ENCODE peak calls at places on chromosomes 2 and 18, in six cellular contexts. D, X, F, H, T and S are unnamed samples. For H3K9me3, the result is how much of the 10 kb centered on the place peaks cover.

GRCh38 chr2:216057688-216058193 is 23.9 kb downstream of the PECR start:
- DNase-seq in D (peak), X (peak), H (no peak), F (no peak), T (no peak), S (peak)

GRCh38 chr2:9099341-9099751 is 95.9 kb upstream of the MBOAT2 start:
- DNase-seq in H (no peak), X (no peak), T (no peak), D (peak), F (no peak), S (no peak)

GRCh38 chr2:117571590-117572349 is 242.7 kb upstream of the DDX18 start:
- DNase-seq in X (no peak), F (no peak), T (no peak), H (no peak), D (no peak), S (no peak)

GRCh38 chr2:238294393-238295143 is 6.2 kb upstream of the PER2 start:
- DNase-seq in D (no peak), F (no peak), H (no peak), X (peak), T (no peak), S (no peak)

GRCh38 chr2:98761267-98761781 is 30.4 kb upstream of the MGAT4A start:
- DNase-seq in T (no peak), D (no peak), F (no peak), X (no peak), H (no peak), S (no peak)

GRCh38 chr18:11336241-11336640 is 186.9 kb upstream of the PIEZO2 start:
- DNase-seq in F (no peak), T (no peak), H (no peak), X (no peak), D (no peak), S (no peak)

GRCh38 chr2:47024046-47024445 is 108.4 kb upstream of the MCFD2 start:
- DNase-seq in D (no peak), F (no peak), H (no peak), X (no peak), T (no peak), S (no peak)

GRCh38 chr2:126990605-126991532 is 92.2 kb downstream of the TEX51 start:
- DNase-seq in X (no peak), F (no peak), D (no peak), T (no peak), H (no peak), S (no peak)

GRCh38 chr18:22170421-22171262 is 1.3 kb downstream of the GATA6 start:
- DNase-seq in T (peak), D (peak), X (no peak), H (peak), F (peak), S (no peak)

GRCh38 chr2:105929506-105929905 is 184.8 kb downstream of the NCK2 start:
- DNase-seq in T (no peak), D (no peak), F (no peak), X (peak), H (no peak), S (no peak)

GRCh38 chr2:132766573-132766972 is 96.6 kb upstream of the LYPD1 start:
- DNase-seq in X (no peak), D (no peak), T (no peak), H (no peak), F (no peak), S (no peak)

GRCh38 chr2:193141998-193142397 is 947.3 kb upstream of the TMEFF2 start:
- DNase-seq in F (no peak), T (no peak), H (no peak), D (no peak), X (no peak), S (no peak)

GRCh38 chr2:138718405-138718804 is 61.8 kb downstream of the NXPH2 start:
- DNase-seq in F (no peak), T (no peak), D (no peak), X (no peak), H (no peak), S (no peak)

GRCh38 chr2:48199076-48199475 is 292.8 kb upstream of the FBXO11 start:
- DNase-seq in T (no peak), F (no peak), H (no peak), D (no peak), X (no peak), S (no peak)

GRCh38 chr18:22378672-22379282 is 38.9 kb downstream of the CTAGE1 start:
- DNase-seq in F (no peak), H (no peak), T (peak), X (peak), D (peak), S (no peak)

GRCh38 chr2:126916744-126917143 is 18.1 kb downstream of the TEX51 start:
- DNase-seq in D (no peak), T (no peak), F (no peak), X (no peak), H (no peak), S (no peak)

GRCh38 chr2:55073278-55073677 is 23.0 kb upstream of the RTN4 start:
- DNase-seq in T (no peak), H (no peak), D (no peak), X (no peak), F (no peak), S (no peak)

GRCh38 chr2:218266316-218266979 is 3.5 kb downstream of the AAMP start:
- DNase-seq in X (no peak), F (no peak), D (no peak), H (no peak), T (no peak), S (no peak)

GRCh38 chr2:156326488-156326887 is 6.0 kb downstream of the NR4A2 start:
- DNase-seq in H (no peak), X (no peak), F (no peak), D (peak), T (no peak), S (no peak)

GRCh38 chr2:10329880-10330699 is 27.4 kb downstream of the HPCAL1 start:
- DNase-seq in T (no peak), F (no peak), H (no peak), D (peak), X (no peak), S (no peak)

GRCh38 chr2:216083464-216084279 is 2.0 kb downstream of the TMEM169 start:
- DNase-seq in F (no peak), X (no peak), T (no peak), H (no peak), D (peak), S (no peak)

GRCh38 chr2:34266908-34267697 is 668.0 kb upstream of the FAM98A start:
- DNase-seq in T (no peak), F (no peak), X (no peak), H (no peak), D (no peak), S (peak)

GRCh38 chr18:48777737-48778111 is 173.0 kb downstream of the SMAD7 start:
- DNase-seq in T (no peak), H (peak), X (no peak), F (no peak), D (peak), S (no peak)

GRCh38 chr2:21939961-21940360 is 816.2 kb downstream of the TDRD15 start:
- DNase-seq in F (no peak), T (no peak), X (no peak), D (peak), H (no peak), S (no peak)

GRCh38 chr2:19851116-19851515 is 50.7 kb downstream of the TTC32 start:
- DNase-seq in H (no peak), F (no peak), T (no peak), D (no peak), X (no peak), S (no peak)

GRCh38 chr2:121014876-121015275 is 270.1 kb downstream of the TFCP2L1 start:
- DNase-seq in X (no peak), D (no peak), T (no peak), F (no peak), H (no peak), S (no peak)

GRCh38 chr2:101831351-101831865 is 133.9 kb downstream of the MAP4K4 start:
- DNase-seq in D (peak), H (peak), T (peak), X (peak), F (peak), S (peak)

GRCh38 chr2:65710779-65711295 is 278.4 kb upstream of the SPRED2 start:
- DNase-seq in D (peak), F (no peak), X (peak), T (no peak), H (no peak), S (no peak)

GRCh38 chr2:188892632-188893031 is 81.5 kb upstream of the COL3A1 start:
- DNase-seq in H (no peak), D (peak), F (no peak), T (no peak), X (no peak), S (no peak)

GRCh38 chr2:179429060-179429471 is 164.4 kb upstream of the SESTD1 start:
- DNase-seq in X (no peak), T (no peak), H (no peak), D (no peak), F (no peak), S (no peak)

GRCh38 chr2:188235364-188235763 is 56.3 kb upstream of the GULP1 start:
- DNase-seq in H (no peak), T (no peak), X (no peak), F (no peak), D (no peak), S (no peak)

GRCh38 chr2:54855434-54855833 is 132.0 kb downstream of the EML6 start:
- DNase-seq in D (no peak), X (no peak), T (no peak), H (no peak), F (no peak), S (no peak)

GRCh38 chr2:65026640-65027464 is 29.4 kb upstream of the CEP68 start:
- DNase-seq in H (no peak), D (no peak), X (no peak), F (no peak), T (no peak), S (no peak)

GRCh38 chr2:172578054-172578453 is 22.2 kb downstream of the PDK1 start:
- DNase-seq in X (no peak), H (no peak), F (no peak), D (no peak), T (no peak), S (no peak)
- H3K9me3 ChIP-seq in X (under half), H (under half), F (half or more), D (half or more), T (half or more), S (under half)

GRCh38 chr2:172533687-172534086 is 22.2 kb upstream of the PDK1 start:
- DNase-seq in X (no peak), H (no peak), T (no peak), D (no peak), F (no peak), S (no peak)

GRCh38 chr2:172540421-172540820 is 15.5 kb upstream of the PDK1 start:
- DNase-seq in D (no peak), F (no peak), H (no peak), T (no peak), X (no peak), S (no peak)

GRCh38 chr2:172539767-172540166 is 16.1 kb upstream of the PDK1 start:
- DNase-seq in H (no peak), F (no peak), T (no peak), D (no peak), X (no peak), S (no peak)

GRCh38 chr2:172531309-172531708 is 24.6 kb upstream of the PDK1 start:
- DNase-seq in H (no peak), T (no peak), D (no peak), X (no peak), F (no peak), S (no peak)

GRCh38 chr2:172535119-172535518 is 20.8 kb upstream of the PDK1 start:
- DNase-seq in H (no peak), D (no peak), T (no peak), F (no peak), X (no peak), S (no peak)
- H3K9me3 ChIP-seq in H (under half), D (under half), T (under half), F (under half), X (under half), S (under half)

DNA sequence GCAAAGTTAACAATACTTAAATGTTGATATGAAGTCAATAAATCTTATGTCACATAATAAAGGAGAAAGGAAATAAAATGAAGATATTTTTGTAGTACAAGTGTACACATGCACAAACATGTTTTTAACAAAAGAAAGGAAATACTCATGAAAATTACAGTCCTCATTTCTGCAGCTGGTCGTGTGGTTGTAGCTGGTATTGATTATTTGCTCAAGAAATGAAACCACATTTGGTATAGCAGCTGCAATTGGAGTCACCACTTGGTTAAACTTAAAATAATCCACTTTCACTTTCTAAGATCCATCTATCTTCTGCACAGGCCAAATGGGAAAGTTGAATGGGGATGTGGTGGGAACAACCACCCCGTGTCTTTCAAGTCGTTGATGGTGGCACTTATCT is 580.5 kb upstream of the NRXN1 start:
- DNase-seq in T (no peak), F (no peak), D (no peak), H (no peak), X (no peak), S (no peak)
- H3K9me3 ChIP-seq in T (under half), F (half or more), D (under half), H (under half), X (under half), S (under half)

GRCh38 chr2:13433954-13434353 is 717.2 kb downstream of the TRIB2 start:
- DNase-seq in H (no peak), F (no peak), X (no peak), T (no peak), D (no peak), S (no peak)
- H3K9me3 ChIP-seq in H (under half), F (under half), X (under half), T (under half), D (under half), S (under half)

GRCh38 chr2:204437334-204437733 is 107.9 kb upstream of the PARD3B start:
- DNase-seq in X (no peak), H (no peak), F (no peak), D (no peak), T (no peak), S (no peak)

GRCh38 chr2:204436267-204436666 is 109.0 kb upstream of the PARD3B start:
- DNase-seq in H (no peak), F (no peak), T (no peak), D (peak), X (no peak), S (no peak)

GRCh38 chr2:204434660-204435462 is 110.4 kb upstream of the PARD3B start:
- DNase-seq in F (no peak), D (peak), X (no peak), H (no peak), T (no peak), S (no peak)

GRCh38 chr2:204441316-204441715 is 104.0 kb upstream of the PARD3B start:
- DNase-seq in D (no peak), X (no peak), T (no peak), F (no peak), H (no peak), S (no peak)

GRCh38 chr2:204437815-204438766 is 107.2 kb upstream of the PARD3B start:
- DNase-seq in D (no peak), H (no peak), T (no peak), X (peak), F (no peak), S (peak)
- H3K9me3 ChIP-seq in D (under half), H (under half), T (under half), X (under half), F (under half), S (under half)

GRCh38 chr2:176758426-176758825 is 454.2 kb upstream of the HNRNPA3 start:
- DNase-seq in H (no peak), T (no peak), D (no peak), F (no peak), X (no peak), S (no peak)
- H3K9me3 ChIP-seq in H (under half), T (under half), D (under half), F (under half), X (under half), S (under half)

GRCh38 chr18:72452328-72452727 is 91.8 kb downstream of the CBLN2 start:
- DNase-seq in F (no peak), X (no peak), T (no peak), H (no peak), D (no peak), S (no peak)

GRCh38 chr18:72460210-72460680 is 83.9 kb downstream of the CBLN2 start:
- DNase-seq in T (no peak), X (no peak), D (no peak), F (no peak), H (no peak), S (no peak)

GRCh38 chr18:72456802-72457201 is 87.3 kb downstream of the CBLN2 start:
- DNase-seq in T (no peak), D (no peak), X (no peak), F (no peak), H (no peak), S (no peak)

DNA sequence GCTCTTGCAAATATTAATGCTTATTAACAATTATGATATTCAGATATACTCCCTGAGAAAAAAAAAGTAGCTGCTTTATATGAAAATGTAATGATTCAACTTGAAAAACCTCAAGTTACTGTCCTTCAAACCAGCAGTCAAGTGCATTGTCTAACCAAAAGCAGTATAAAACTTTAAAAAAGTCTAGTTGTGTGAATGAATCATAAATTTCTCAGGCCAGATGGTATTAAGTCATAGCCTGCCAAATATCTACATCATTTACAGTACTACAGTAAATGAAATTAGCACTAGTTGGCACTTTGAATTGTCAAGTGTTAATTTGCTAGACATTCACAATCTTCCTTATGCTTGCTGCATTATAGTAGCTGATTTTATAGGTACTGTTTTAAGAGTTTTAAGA is 85.9 kb downstream of the CBLN2 start:
- DNase-seq in X (no peak), T (no peak), D (no peak), H (no peak), F (no peak), S (no peak)
- H3K9me3 ChIP-seq in X (under half), T (under half), D (under half), H (under half), F (under half), S (under half)

DNA sequence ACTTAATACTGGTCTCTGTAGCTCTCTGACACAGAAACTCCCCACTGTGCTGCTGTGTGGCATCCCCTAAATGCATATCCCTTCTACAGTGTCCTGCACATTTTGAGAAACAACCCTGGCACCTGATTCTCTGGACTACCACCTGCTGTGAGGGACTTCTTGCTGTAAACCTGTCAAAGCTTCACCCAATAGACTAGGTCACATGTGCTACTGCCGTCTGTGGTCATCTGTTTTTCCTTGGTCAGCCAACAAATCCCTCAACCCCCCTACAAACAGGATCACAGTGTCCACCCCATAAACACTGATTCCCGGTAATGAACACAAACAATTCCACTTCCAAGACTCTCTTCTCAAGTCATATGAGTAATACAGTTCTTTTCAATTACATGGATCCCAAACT is 1157.3 kb downstream of the RPIA start:
- DNase-seq in T (no peak), F (no peak), D (no peak), X (no peak), H (no peak), S (no peak)
- H3K9me3 ChIP-seq in T (under half), F (under half), D (under half), X (under half), H (under half), S (under half)

GRCh38 chr2:40016151-40016885 is 237.3 kb upstream of the THUMPD2 start:
- DNase-seq in T (no peak), D (no peak), X (no peak), H (no peak), F (no peak), S (no peak)

GRCh38 chr2:40020997-40021396 is 241.9 kb upstream of the THUMPD2 start:
- DNase-seq in T (no peak), F (no peak), D (no peak), X (no peak), H (no peak), S (no peak)
- H3K9me3 ChIP-seq in T (under half), F (under half), D (under half), X (under half), H (under half), S (under half)